ENCODE peak calls at places on chromosomes 5 and 9, in ten cellular contexts. O is choroid plexus epithelial cell, H is brain microvascular endothelial cell, D is SK-N-MC, W is heart left ventricle, I is stomach, P is heart right ventricle, N is AG10803, Y is uterus, A is mucosa of descending colon. T is an unnamed sample.

GRCh38 chr9:110744753-110745522 is 76.3 kb downstream of the MUSK start:
- DNase-seq in I (no peak), D (no peak), O (peak), H (peak), N (peak), P (peak), A (no peak), W (no peak), Y (peak), T (peak)

GRCh38 chr9:100714372-100715099 is 136.7 kb downstream of the CAVIN4 start:
- DNase-seq in A (peak), N (peak), W (peak), H (peak), I (peak), O (peak), Y (no peak), D (peak), P (peak), T (peak)

GRCh38 chr5:160054047-160054446 is 45.1 kb downstream of the TTC1 start:
- DNase-seq in O (peak), N (peak), I (no peak), W (no peak), Y (no peak), A (no peak), H (peak), P (no peak), D (no peak), T (no peak)

GRCh38 chr5:139388198-139388821 is 1.4 kb downstream of the MZB1 start:
- DNase-seq in D (no peak), W (no peak), A (peak), N (peak), P (no peak), Y (no peak), H (no peak), O (no peak), I (peak), T (peak)

GRCh38 chr5:41978686-41979085 is 53.6 kb downstream of the FBXO4 start:
- DNase-seq in W (no peak), A (no peak), N (peak), Y (no peak), H (no peak), D (no peak), I (no peak), P (no peak), O (no peak), T (no peak)

GRCh38 chr5:120139039-120139438 is 325.1 kb upstream of the PRR16 start:
- DNase-seq in D (peak), P (peak), Y (peak), W (no peak), N (peak), I (no peak), A (no peak), H (peak), O (peak), T (no peak)

GRCh38 chr9:3263698-3264097 is 262.1 kb downstream of the RFX3 start:
- DNase-seq in N (no peak), Y (no peak), O (no peak), P (no peak), D (no peak), H (no peak), I (no peak), W (no peak), A (no peak), T (no peak)

GRCh38 chr9:127473501-127473900 is 22.2 kb downstream of the LRSAM1 start:
- DNase-seq in N (no peak), Y (no peak), O (no peak), D (no peak), H (no peak), A (no peak), W (no peak), I (no peak), P (no peak), T (no peak)

GRCh38 chr9:134867917-134868750 is 12.5 kb upstream of the FCN2 start:
- DNase-seq in N (no peak), Y (peak), W (no peak), O (no peak), D (no peak), P (no peak), I (no peak), A (no peak), H (no peak), T (no peak)

GRCh38 chr5:2375291-2375690 is 376.2 kb downstream of the IRX2 start:
- DNase-seq in W (no peak), P (no peak), O (no peak), N (no peak), A (no peak), Y (no peak), H (no peak), I (no peak), D (no peak), T (no peak)

GRCh38 chr5:131423056-131423455 is 159.2 kb downstream of the CDC42SE2 start:
- DNase-seq in N (peak), W (no peak), D (peak), P (no peak), A (no peak), I (no peak), Y (no peak), H (peak), O (peak), T (no peak)

GRCh38 chr9:105608685-105609598 is 51.0 kb downstream of the FKTN start:
- DNase-seq in H (peak), N (peak), Y (no peak), P (peak), I (no peak), O (peak), A (no peak), W (no peak), D (no peak), T (no peak)

GRCh38 chr9:98576354-98576753 is 132.4 kb downstream of the GABBR2 start:
- DNase-seq in W (no peak), P (no peak), Y (no peak), N (no peak), O (no peak), A (no peak), I (no peak), H (no peak), D (no peak), T (no peak)

GRCh38 chr5:172768573-172769323 is 2.2 kb downstream of the DUSP1 start:
- DNase-seq in P (no peak), D (no peak), W (no peak), O (peak), H (peak), Y (peak), A (peak), I (peak), N (peak), T (peak)

GRCh38 chr9:132731230-132731629 is 61.0 kb downstream of the GTF3C4 start:
- DNase-seq in O (no peak), H (no peak), I (no peak), W (no peak), N (no peak), Y (no peak), D (no peak), P (no peak), A (peak), T (no peak)

GRCh38 chr9:130499804-130500263 is 55.1 kb downstream of the ASS1 start:
- DNase-seq in P (no peak), I (peak), A (peak), N (no peak), W (no peak), O (no peak), Y (no peak), H (no peak), D (no peak), T (no peak)

GRCh38 chr9:93143830-93144530 is 9.9 kb upstream of the NINJ1 start:
- DNase-seq in N (no peak), D (no peak), H (no peak), I (no peak), W (no peak), A (peak), P (no peak), O (no peak), Y (no peak), T (no peak)

GRCh38 chr5:172943283-172943841 is 15.9 kb upstream of the RPL26L1 start:
- DNase-seq in W (peak), D (peak), O (peak), H (peak), I (no peak), P (peak), A (peak), Y (peak), N (peak), T (peak)

GRCh38 chr5:110105692-110106091 is 416.0 kb downstream of the MAN2A1 start:
- DNase-seq in A (no peak), Y (no peak), N (peak), I (peak), H (no peak), O (peak), W (peak), D (no peak), P (peak), T (peak)

GRCh38 chr9:847505-847904 is 6.0 kb downstream of the DMRT1 start:
- DNase-seq in O (peak), A (no peak), P (no peak), H (no peak), D (no peak), N (no peak), Y (no peak), I (no peak), W (no peak), T (no peak)

GRCh38 chr9:99027414-99027813 is 77.5 kb upstream of the TGFBR1 start:
- DNase-seq in A (no peak), W (no peak), D (no peak), P (no peak), H (no peak), Y (no peak), O (no peak), I (no peak), N (no peak), T (no peak)

GRCh38 chr9:106921341-106921899 is 58.5 kb downstream of the ZNF462 start:
- DNase-seq in O (peak), N (peak), Y (peak), H (peak), W (peak), A (no peak), P (peak), I (no peak), D (no peak), T (peak)

GRCh38 chr9:88678431-88678830 is 143.5 kb downstream of the NXNL2 start:
- DNase-seq in Y (no peak), N (no peak), W (no peak), D (no peak), P (no peak), A (no peak), I (no peak), O (no peak), H (no peak), T (no peak)

GRCh38 chr5:134139891-134140469 is 25.5 kb downstream of the TCF7 start:
- DNase-seq in D (no peak), P (no peak), H (no peak), I (peak), O (no peak), Y (no peak), W (no peak), N (no peak), A (peak), T (peak)
- H3K4me3 ChIP-seq in D (no peak), P (no peak), H (no peak), I (no peak), O (no peak), Y (no peak), W (no peak), N (no peak), A (no peak), T (no peak)

GRCh38 chr5:7868427-7868772 is 431 bp downstream of the FASTKD3 start:
- DNase-seq in Y (no peak), D (no peak), A (no peak), N (no peak), O (no peak), I (no peak), W (no peak), P (no peak), H (no peak), T (no peak)

GRCh38 chr5:7869474-7870136 is 657 bp downstream of the MTRR start:
- DNase-seq in O (no peak), D (no peak), H (no peak), P (peak), Y (no peak), A (no peak), I (peak), W (peak), N (no peak), T (no peak)

GRCh38 chr5:7868773-7869473 is at the start of the genes FASTKD3 and MTRR:
- DNase-seq in Y (peak), W (peak), N (peak), I (peak), P (peak), A (peak), O (peak), H (peak), D (peak), T (peak)

GRCh38 chr5:7866194-7866593 is 2.6 kb downstream of the FASTKD3 start:
- DNase-seq in A (no peak), O (no peak), Y (no peak), W (no peak), P (no peak), H (no peak), D (no peak), I (no peak), N (no peak), T (no peak)

GRCh38 chr5:7867260-7867659 is 1.6 kb downstream of the FASTKD3 start:
- DNase-seq in O (no peak), P (no peak), N (no peak), W (no peak), D (no peak), I (no peak), H (no peak), Y (no peak), A (no peak), T (no peak)
- H3K4me3 ChIP-seq in O (no peak), P (no peak), N (no peak), W (no peak), D (no peak), I (no peak), H (no peak), Y (no peak), A (no peak), T (no peak)

GRCh38 chr9:89701221-89701798 is 96.5 kb downstream of the GADD45G start:
- DNase-seq in P (peak), H (no peak), I (no peak), W (no peak), D (no peak), N (no peak), A (no peak), O (no peak), Y (peak), T (no peak)
- H3K4me3 ChIP-seq in P (no peak), H (no peak), I (no peak), W (no peak), D (no peak), N (no peak), A (no peak), O (no peak), Y (no peak), T (no peak)

GRCh38 chr5:62432618-62433064 is 20.1 kb downstream of the IPO11 start:
- DNase-seq in P (no peak), Y (peak), H (no peak), A (no peak), D (no peak), O (peak), N (peak), W (no peak), I (no peak), T (no peak)

DNA sequence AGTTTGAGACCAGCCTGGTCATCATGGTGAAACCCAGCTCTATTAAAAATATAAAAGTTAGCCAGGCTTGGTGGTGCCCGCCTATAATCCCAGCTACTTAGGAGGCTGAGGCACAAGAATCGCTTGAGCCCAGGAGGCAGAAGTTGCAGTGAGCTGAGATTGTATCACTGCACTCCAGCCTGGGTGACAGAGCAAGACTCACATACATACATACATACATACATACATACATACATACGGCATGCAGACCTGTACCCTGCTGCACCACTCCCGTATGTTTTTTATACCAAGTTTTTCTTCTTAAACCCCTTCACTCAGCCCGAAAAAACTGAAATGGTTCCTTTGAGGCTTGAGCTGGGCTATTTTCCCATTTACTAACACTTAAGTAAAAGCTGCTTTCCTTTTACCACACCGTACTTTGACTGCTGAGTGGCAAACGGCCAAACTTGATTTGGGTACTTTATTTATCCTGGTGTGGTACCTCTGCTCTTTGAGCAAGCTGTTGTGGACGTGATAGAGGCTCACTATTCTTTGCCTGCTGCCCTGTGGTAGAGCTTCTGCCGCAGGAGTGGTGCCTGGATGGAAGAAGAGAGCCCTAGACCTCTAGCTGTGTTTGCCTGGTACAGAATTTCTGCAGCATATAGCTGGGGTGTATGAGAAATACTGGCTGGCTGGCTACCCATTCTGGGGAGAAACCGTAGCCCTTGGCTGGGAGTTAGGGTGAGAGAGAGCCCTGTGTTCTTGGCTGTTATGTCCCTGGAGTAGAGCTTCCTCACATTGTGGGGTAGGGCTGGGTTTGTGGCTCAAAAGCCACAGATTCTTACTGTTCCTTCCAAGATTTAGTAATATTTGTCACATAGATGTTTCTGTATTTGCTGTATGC is 19.4 kb downstream of the IPO11 start:
- DNase-seq in N (peak), I (peak), O (peak), H (no peak), A (no peak), Y (no peak), W (peak), P (peak), D (no peak), T (peak)
- H3K4me3 ChIP-seq in N (no peak), I (no peak), O (no peak), H (no peak), A (no peak), Y (no peak), W (peak), P (no peak), D (no peak), T (no peak)

GRCh38 chr5:142600092-142600491 is 85.8 kb downstream of the FGF1 start:
- DNase-seq in A (no peak), P (no peak), H (no peak), O (no peak), D (no peak), Y (no peak), W (no peak), I (no peak), N (no peak), T (peak)
- H3K4me3 ChIP-seq in A (no peak), P (peak), H (no peak), O (no peak), D (no peak), Y (no peak), W (no peak), I (no peak), N (no peak), T (no peak)

DNA sequence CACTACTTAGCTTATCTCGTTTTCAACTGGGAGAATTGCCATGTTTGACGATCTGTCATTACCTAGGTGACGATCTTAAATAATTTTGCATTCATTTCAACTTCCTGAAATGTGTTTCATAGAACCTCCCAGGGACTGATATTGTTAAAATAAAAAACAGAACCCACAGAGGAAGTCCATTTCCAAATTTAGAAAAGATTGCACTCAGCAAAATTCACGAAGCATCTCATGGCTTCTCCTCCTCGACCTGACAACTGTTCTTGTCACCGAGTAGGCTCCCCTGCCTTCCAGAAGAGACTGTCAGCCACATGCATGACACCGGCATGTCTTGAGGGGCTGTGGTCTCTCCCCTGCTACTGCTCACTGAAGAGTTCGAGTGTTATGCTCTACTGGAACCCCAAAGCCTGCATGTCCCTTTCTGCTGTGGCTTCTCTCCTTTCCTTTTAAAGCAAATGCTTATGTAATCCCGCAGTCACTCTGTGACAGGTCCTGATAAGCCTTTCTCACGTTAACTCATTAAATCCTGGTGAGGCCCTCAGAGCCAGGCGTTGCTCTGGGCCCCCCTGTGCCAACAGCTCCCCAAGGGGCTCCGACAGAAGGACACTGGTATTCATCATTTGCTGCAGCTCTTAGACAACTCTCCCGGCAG is 26.8 kb upstream of the ANKRD33B start:
- DNase-seq in W (no peak), Y (no peak), O (no peak), I (no peak), A (no peak), N (no peak), P (no peak), D (no peak), H (no peak), T (no peak)
- H3K4me3 ChIP-seq in W (peak), Y (no peak), O (no peak), I (no peak), A (no peak), N (no peak), P (peak), D (peak), H (no peak), T (no peak)